ENCODE peak calls at places on chromosomes 7 and 10, in five cellular contexts. E is lower lobe of right lung; B is A549; X is stomach; C is CD4-positive, CD25-positive, alpha-beta regulatory T cell. Y is an unnamed sample. For H3K4me1, the result is how much of the 10 kb centered on the place peaks cover.

GRCh38 chr7:140022582-140023211 is 40.1 kb downstream of the PARP12 start:
- DNase-seq in C (no peak), E (no peak), X (no peak), B (no peak), Y (no peak)

GRCh38 chr7:159006610-159007130 is 138.0 kb downstream of the VIPR2 start:
- DNase-seq in C (no peak), X (no peak), E (no peak), B (no peak), Y (no peak)

GRCh38 chr7:120030871-120031270 is 242.1 kb upstream of the KCND2 start:
- DNase-seq in B (no peak), C (no peak), X (no peak), E (no peak), Y (no peak)

GRCh38 chr7:130891254-130892094 is 157.5 kb upstream of the KLF14 start:
- DNase-seq in X (peak), E (peak), B (no peak), C (no peak), Y (no peak)

GRCh38 chr7:154342971-154343633 is 290.9 kb downstream of the DPP6 start:
- DNase-seq in X (no peak), C (no peak), E (no peak), B (no peak), Y (no peak)

GRCh38 chr7:122790558-122790957 is 87.8 kb upstream of the RNF148 start:
- DNase-seq in E (no peak), C (no peak), B (no peak), X (no peak), Y (no peak)

GRCh38 chr7:117193564-117193963 is 129.3 kb downstream of the WNT2 start:
- DNase-seq in C (no peak), E (no peak), B (no peak), X (no peak), Y (no peak)

GRCh38 chr7:143299840-143300239 is 11.7 kb downstream of the CASP2 start:
- DNase-seq in C (peak), B (peak), X (peak), E (no peak), Y (peak)

GRCh38 chr7:93142127-93142526 is 6.1 kb downstream of the SAMD9L start:
- DNase-seq in C (no peak), B (no peak), X (no peak), E (no peak), Y (no peak)

GRCh38 chr7:33792547-33793105 is 112.7 kb upstream of the BMPER start:
- DNase-seq in E (no peak), B (no peak), X (no peak), C (no peak), Y (no peak)

GRCh38 chr10:69513617-69514016 is 59.6 kb downstream of the NEUROG3 start:
- DNase-seq in X (no peak), C (no peak), E (no peak), B (no peak), Y (no peak)

GRCh38 chr10:63553473-63553872 is 32.3 kb downstream of the REEP3 start:
- DNase-seq in B (no peak), X (no peak), C (no peak), E (no peak), Y (no peak)

GRCh38 chr7:35905555-35905954 is 104.7 kb downstream of the SEPTIN7 start:
- DNase-seq in X (no peak), C (no peak), B (no peak), E (no peak), Y (no peak)

GRCh38 chr7:108497082-108497725 is 28.7 kb downstream of the PNPLA8 start:
- DNase-seq in B (peak), E (no peak), C (peak), X (peak), Y (peak)

GRCh38 chr10:104218751-104219150 is 13.4 kb downstream of the CFAP43 start:
- DNase-seq in B (no peak), C (no peak), E (no peak), X (no peak), Y (no peak)

GRCh38 chr7:106568680-106569499 is 92.1 kb downstream of the CCDC71L start:
- DNase-seq in X (no peak), B (no peak), C (no peak), E (no peak), Y (no peak)

GRCh38 chr7:88789480-88790064 is 6.0 kb downstream of the TEX47 start:
- DNase-seq in C (no peak), E (no peak), B (peak), X (no peak), Y (peak)

GRCh38 chr7:130400120-130400572 is 19.9 kb downstream of the CPA1 start:
- DNase-seq in X (no peak), B (no peak), E (no peak), C (no peak), Y (no peak)

GRCh38 chr7:143988986-143989745 is 11.0 kb upstream of the OR6B1 start:
- DNase-seq in E (no peak), C (no peak), B (no peak), X (no peak), Y (no peak)

GRCh38 chr10:119320981-119321380 is 113.6 kb downstream of the GRK5 start:
- DNase-seq in C (no peak), E (no peak), X (no peak), B (no peak), Y (no peak)

GRCh38 chr7:82443801-82444219 is 233 bp upstream of the CACNA2D1 start:
- DNase-seq in X (peak), E (peak), B (peak), C (no peak), Y (no peak)

GRCh38 chr10:283916-284356 is 148.7 kb downstream of the ZMYND11 start:
- DNase-seq in C (no peak), E (no peak), B (no peak), X (no peak), Y (peak)
- H3K27ac ChIP-seq in C (no peak), E (no peak), B (no peak), X (no peak), Y (no peak)

GRCh38 chr7:65444899-65445823 is 71.5 kb downstream of the ZNF92 start:
- DNase-seq in C (no peak), E (no peak), B (no peak), X (no peak), Y (no peak)

GRCh38 chr7:65438593-65438992 is 64.9 kb downstream of the ZNF92 start:
- DNase-seq in X (no peak), E (no peak), C (no peak), B (no peak), Y (no peak)

GRCh38 chr7:65444211-65444842 is 70.7 kb downstream of the ZNF92 start:
- DNase-seq in B (no peak), X (no peak), E (no peak), C (no peak), Y (no peak)

GRCh38 chr7:65436163-65436562 is 62.5 kb downstream of the ZNF92 start:
- DNase-seq in X (no peak), B (no peak), E (no peak), C (no peak), Y (no peak)

GRCh38 chr7:65441010-65441409 is 67.4 kb downstream of the ZNF92 start:
- DNase-seq in B (no peak), X (no peak), C (no peak), E (no peak), Y (no peak)
- H3K4me3 ChIP-seq in B (no peak), X (no peak), C (no peak), E (no peak), Y (no peak)

DNA sequence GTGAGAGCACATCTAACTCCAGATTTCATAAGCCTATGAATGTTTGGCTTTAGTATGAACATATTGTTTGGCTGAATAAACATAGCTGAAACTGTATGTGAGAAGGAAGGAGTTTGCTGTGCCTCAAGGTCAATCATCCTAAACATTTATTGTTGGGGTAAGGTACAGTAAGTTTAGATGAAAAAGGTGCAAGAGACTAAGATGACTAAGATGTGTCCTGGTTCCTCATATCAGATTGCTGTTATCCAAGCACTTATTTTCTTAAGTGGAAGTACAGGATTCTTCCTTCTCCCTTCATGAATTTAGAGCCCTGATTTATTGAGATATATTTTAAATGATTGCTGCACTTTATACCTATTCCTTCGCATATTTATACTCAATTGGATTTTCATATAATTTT is 12.2 kb downstream of the MDFIC start:
- DNase-seq in C (no peak), X (no peak), E (no peak), B (no peak), Y (no peak)
- H3K4me1 ChIP-seq in C (half or more), X (under half), E (half or more), B (under half), Y (half or more)

DNA sequence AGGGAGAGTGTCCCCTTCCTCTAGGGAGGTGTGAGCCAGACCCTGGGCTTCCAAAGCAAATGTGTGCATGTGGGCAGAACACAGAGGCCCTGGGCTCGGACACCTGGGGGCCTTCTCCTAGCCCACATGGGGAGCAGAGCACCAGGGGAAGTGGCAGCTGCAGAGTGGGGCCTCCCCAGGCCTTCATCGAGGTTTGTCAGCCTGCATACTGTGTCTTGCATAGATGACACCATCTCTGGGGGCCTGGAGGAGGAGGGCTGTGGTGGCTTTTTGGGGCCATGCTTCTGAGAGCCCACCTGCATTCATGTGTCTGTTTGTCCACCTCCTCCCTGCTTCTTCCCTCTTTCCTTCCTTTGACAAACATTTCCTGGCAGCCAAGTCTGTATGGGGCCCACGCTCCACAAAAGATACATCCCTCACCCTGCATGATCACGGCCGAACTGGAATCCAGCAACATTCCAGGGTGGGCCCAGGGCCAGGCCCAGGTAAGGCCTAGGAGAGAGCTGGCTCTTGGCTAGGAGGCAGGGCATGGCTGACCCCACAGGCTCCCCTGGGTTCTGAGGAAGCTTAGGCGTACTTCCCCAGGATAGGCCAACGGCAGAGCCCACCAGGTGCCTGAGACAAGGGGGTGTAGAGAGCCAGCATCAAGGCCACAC is 79.2 kb downstream of the ZMIZ1 start:
- DNase-seq in X (no peak), B (no peak), E (no peak), C (no peak), Y (no peak)
- H3K27ac ChIP-seq in X (peak), B (peak), E (peak), C (peak), Y (no peak)

GRCh38 chr10:22766693-22767092 is 52.3 kb upstream of the PIP4K2A start:
- DNase-seq in B (no peak), E (no peak), C (no peak), X (no peak), Y (no peak)
- H3K4me3 ChIP-seq in B (no peak), E (no peak), C (no peak), X (no peak), Y (no peak)

Y was measured in CD4-positive, alpha-beta memory T cell.